ENCODE peak calls at places on chromosomes 2 and 18, in four cellular contexts. E is suprapubic skin, L is GM12891, Q is K562. K is an unnamed sample.

GRCh38 chr18:12304351-12305210 is 3.5 kb upstream of the TUBB6 start:
- DNase-seq in L (no peak), E (peak), Q (peak), K (peak)

GRCh38 chr2:174631009-174631981 is 33.7 kb upstream of the WIPF1 start:
- DNase-seq in Q (peak), E (no peak), L (no peak), K (no peak)

GRCh38 chr2:71460595-71461303 is 7.4 kb downstream of the DYSF start:
- DNase-seq in Q (peak), E (no peak), L (no peak), K (no peak)

GRCh38 chr18:50315100-50315871 is 27.8 kb upstream of the CXXC1 start:
- DNase-seq in L (no peak), Q (no peak), E (no peak), K (no peak)

GRCh38 chr2:147026664-147027278 is 818.1 kb upstream of the ACVR2A start:
- DNase-seq in L (no peak), E (no peak), Q (no peak), K (no peak)

GRCh38 chr18:32378705-32379104 is 92.0 kb downstream of the GAREM1 start:
- DNase-seq in L (no peak), Q (no peak), E (no peak), K (no peak)

GRCh38 chr2:2831656-2832055 is 500.6 kb upstream of the MYT1L start:
- DNase-seq in E (no peak), Q (no peak), L (no peak), K (no peak)

GRCh38 chr2:61771904-61772845 is 81.7 kb downstream of the FAM161A start:
- DNase-seq in L (no peak), E (no peak), Q (no peak), K (no peak)

GRCh38 chr2:230869691-230870543 is 5.2 kb downstream of the ITM2C start:
- DNase-seq in Q (no peak), E (no peak), L (no peak), K (no peak)

GRCh38 chr2:219436491-219436890 is 1.8 kb downstream of the SPEG start:
- DNase-seq in E (no peak), Q (no peak), L (no peak), K (no peak)

GRCh38 chr2:219437690-219438089 is 3.0 kb downstream of the SPEG start:
- DNase-seq in E (no peak), Q (no peak), L (no peak), K (no peak)

GRCh38 chr2:219438453-219438852 is 3.8 kb downstream of the SPEG start:
- DNase-seq in L (no peak), E (no peak), Q (no peak), K (no peak)

GRCh38 chr2:219435701-219436100 is 1.1 kb downstream of the SPEG start:
- DNase-seq in E (no peak), Q (no peak), L (no peak), K (no peak)

GRCh38 chr2:219437141-219437540 is 2.5 kb downstream of the SPEG start:
- DNase-seq in E (no peak), L (no peak), Q (no peak), K (no peak)
- TF ChIP-seq POLR2AphosphoS5 in E (no peak), L (no peak), Q (no peak), K (no peak)

DNA sequence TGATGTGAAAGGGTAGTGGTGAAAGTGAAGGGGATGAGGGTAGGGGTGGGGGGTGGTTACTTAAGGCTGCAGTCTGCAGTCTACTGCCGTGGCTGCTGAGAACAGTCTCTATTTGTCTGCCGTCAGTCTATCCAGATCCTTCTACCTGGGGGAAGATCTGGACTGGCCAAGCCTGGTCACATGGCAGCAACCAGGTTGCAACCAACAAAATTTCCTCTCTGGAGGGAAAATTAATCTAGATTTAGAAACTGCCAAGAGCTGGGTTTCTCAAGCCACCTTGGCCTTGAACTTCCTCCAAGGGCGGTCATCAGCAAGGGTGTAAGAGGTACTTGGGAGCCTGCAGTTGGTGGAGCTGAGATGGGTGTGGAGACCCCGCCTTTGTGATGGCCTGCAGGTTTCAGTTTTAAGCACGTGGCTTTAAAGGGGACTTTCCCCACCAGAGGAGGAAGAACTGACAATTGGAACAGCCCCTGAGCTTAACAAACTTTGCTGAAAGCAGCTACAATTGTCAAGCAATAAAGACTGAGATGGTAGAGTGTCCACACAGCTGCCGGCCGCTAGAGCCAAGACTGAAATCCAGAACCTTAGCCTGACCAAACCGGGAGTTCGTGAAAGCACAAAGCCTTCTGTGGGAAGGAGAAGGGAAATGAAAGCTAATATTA is 31.4 kb upstream of the KCMF1 start:
- DNase-seq in E (no peak), L (peak), Q (no peak), K (no peak)
- TF ChIP-seq POLR2AphosphoS5 in E (no peak), L (peak), Q (no peak), K (no peak)

DNA sequence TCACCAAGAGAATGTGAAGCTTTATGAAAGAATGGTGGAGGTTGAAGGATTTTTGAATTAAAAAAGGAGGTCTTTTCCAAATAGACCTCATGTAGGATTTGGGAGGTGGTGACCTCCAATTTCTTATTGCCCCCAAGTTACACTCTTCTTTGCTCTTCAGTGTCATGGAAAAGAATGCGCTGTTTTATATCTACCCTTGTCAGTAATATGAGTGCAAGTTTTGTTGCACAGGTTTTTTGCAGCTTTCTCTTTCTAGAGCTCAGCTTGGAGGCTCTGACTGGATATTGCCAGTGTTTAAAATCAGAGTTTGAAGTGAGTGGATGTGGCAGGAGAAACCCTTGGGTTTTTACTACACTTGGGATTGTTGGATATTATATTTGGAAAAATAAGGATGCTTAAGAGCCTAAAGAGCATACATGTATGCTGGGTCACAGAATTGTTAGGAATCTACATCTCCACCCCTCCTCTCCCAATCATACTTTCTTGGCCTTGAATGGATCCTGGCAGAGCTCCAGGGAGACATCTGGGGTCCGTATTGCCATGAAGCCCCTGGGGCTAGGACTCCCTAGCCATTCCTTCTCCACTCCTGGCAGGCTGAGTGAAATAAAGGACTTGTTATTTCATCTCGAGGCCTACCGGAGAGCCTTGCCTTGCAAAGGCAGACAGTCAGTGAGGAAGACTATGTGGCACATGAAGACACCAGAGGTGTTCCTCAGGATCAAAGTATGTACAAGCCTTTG is 43.8 kb downstream of the APOB start:
- DNase-seq in Q (no peak), E (no peak), L (no peak), K (no peak)
- TF ChIP-seq POLR2AphosphoS5 in Q (no peak), E (no peak), L (no peak), K (no peak)

GRCh38 chr2:88191722-88192042 is 21.5 kb downstream of the THNSL2 start:
- DNase-seq in E (no peak), Q (no peak), L (no peak), K (no peak)
- TF ChIP-seq POLR2AphosphoS5 in E (no peak), Q (no peak), L (no peak), K (no peak)

GRCh38 chr2:10325278-10326145 is 22.8 kb downstream of the HPCAL1 start:
- DNase-seq in E (no peak), L (no peak), Q (no peak), K (no peak)

GRCh38 chr2:10327896-10328666 is 25.4 kb downstream of the HPCAL1 start:
- DNase-seq in L (no peak), E (no peak), Q (no peak), K (no peak)

GRCh38 chr2:10323535-10323934 is 20.8 kb downstream of the HPCAL1 start:
- DNase-seq in Q (no peak), E (no peak), L (no peak), K (no peak)

GRCh38 chr2:10326707-10327594 is 24.2 kb downstream of the HPCAL1 start:
- DNase-seq in L (no peak), E (no peak), Q (no peak), K (no peak)

DNA sequence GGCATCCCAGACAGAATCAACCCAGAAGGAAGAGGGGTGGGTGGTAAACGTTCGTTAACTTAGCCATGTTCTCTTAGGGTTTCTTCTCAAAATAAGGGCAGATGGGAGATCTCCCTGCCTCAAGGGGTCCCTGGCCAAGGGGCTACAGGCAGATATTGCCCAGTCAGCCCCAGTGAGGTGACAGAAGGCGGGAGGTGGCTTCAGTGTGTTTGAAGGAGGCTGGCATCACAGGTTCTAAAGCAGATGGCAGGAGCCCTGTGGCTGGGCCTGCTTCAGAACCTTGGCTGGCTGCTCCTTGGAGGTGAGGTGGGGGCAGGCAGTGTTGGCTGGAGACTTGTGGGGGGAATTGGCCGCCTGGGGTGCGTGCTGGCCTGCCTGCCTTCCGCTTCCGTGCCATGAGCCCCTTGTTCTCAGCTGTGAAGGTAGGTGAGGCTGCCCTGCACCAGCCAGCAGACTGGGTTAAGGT is 23.5 kb downstream of the HPCAL1 start:
- DNase-seq in L (no peak), Q (no peak), E (no peak), K (no peak)
- TF ChIP-seq POLR2AphosphoS5 in L (no peak), Q (no peak), E (no peak), K (no peak)

K was measured in prostate gland.